ENCODE peak calls at places on chromosomes 2 and 18, in six cellular contexts. U, A, N, Y, V and P are unnamed samples.

GRCh38 chr2:48531141-48531648 is 1.2 kb downstream of the STON1 start:
- DNase-seq in U (peak), A (peak), N (no peak), Y (no peak), V (no peak), P (peak)

GRCh38 chr2:74421248-74421870 is at the start of the genes C2orf81 and WDR54:
- DNase-seq in U (peak), A (peak), N (peak), Y (peak), V (peak), P (peak)

GRCh38 chr2:227238242-227239237 is 74.1 kb downstream of the COL4A3 start:
- DNase-seq in U (peak), A (peak), N (peak), Y (peak), V (peak), P (peak)

GRCh38 chr2:239383036-239383795 is 17.6 kb downstream of the HDAC4 start:
- DNase-seq in U (no peak), A (no peak), N (no peak), Y (no peak), V (no peak), P (no peak)

GRCh38 chr2:223487447-223487846 is 114.7 kb downstream of the SCG2 start:
- DNase-seq in U (no peak), A (no peak), N (no peak), Y (no peak), V (no peak), P (no peak)

GRCh38 chr2:55175254-55176093 is 56.6 kb downstream of the CLHC1 start:
- DNase-seq in U (peak), A (peak), N (peak), Y (peak), V (peak), P (no peak)

GRCh38 chr18:55343396-55344073 is 244.5 kb downstream of the TCF4 start:
- DNase-seq in U (peak), A (peak), N (no peak), Y (no peak), V (peak), P (peak)

GRCh38 chr18:5058768-5059539 is 138.1 kb downstream of the AKAIN1 start:
- DNase-seq in U (no peak), A (no peak), N (no peak), Y (no peak), V (no peak), P (no peak)

GRCh38 chr2:2650608-2651375 is 319.7 kb upstream of the MYT1L start:
- DNase-seq in U (no peak), A (no peak), N (no peak), Y (no peak), V (no peak), P (no peak)

GRCh38 chr2:36777788-36778187 is 81.3 kb downstream of the VIT start:
- DNase-seq in U (no peak), A (no peak), N (no peak), Y (no peak), V (no peak), P (no peak)